ENCODE peak calls at places on chromosomes 7 and 10, in ten cellular contexts. U is stimulated activated CD8-positive, alpha-beta memory T cell treated with anti-CD3 and anti-CD28 coated beads, Interleukin-4, amount 100 ng/mL, for 48 hours; F is amniotic stem cell; B is fibroblast of mammary gland; E is C1 segment of cervical spinal cord; J is activated CD4-positive, alpha-beta T cell treated with anti-CD3 and anti-CD28 coated beads, Interleukin-2, amount 10 ng/mL, durations not matched to agents 7 days and 5 days; Z is HT-29; X is AG08395; I is GM04503; M is endodermal cell. N is an unnamed sample.

GRCh38 chr10:101230185-101230917 is 1.1 kb upstream of the LBX1 start:
- DNase-seq in F (no peak), X (peak), E (no peak), U (no peak), B (no peak), J (no peak), Z (no peak), M (peak), I (no peak), N (no peak)

GRCh38 chr7:93232673-93233018 is 480 bp downstream of the VPS50 start:
- DNase-seq in M (no peak), Z (no peak), J (no peak), X (no peak), U (no peak), B (no peak), E (no peak), I (no peak), F (no peak), N (no peak)

GRCh38 chr7:18624436-18624835 is 128.9 kb downstream of the HDAC9 start:
- DNase-seq in B (no peak), I (no peak), Z (no peak), U (no peak), F (no peak), J (no peak), M (no peak), E (no peak), X (no peak), N (no peak)

GRCh38 chr10:88870101-88870500 is 9.9 kb upstream of the STAMBPL1 start:
- DNase-seq in I (no peak), U (no peak), B (no peak), Z (no peak), X (no peak), E (no peak), M (no peak), F (no peak), J (no peak), N (no peak)

GRCh38 chr10:118033905-118034304 is 12.8 kb downstream of the RAB11FIP2 start:
- DNase-seq in F (no peak), B (no peak), E (no peak), U (no peak), Z (no peak), I (no peak), X (no peak), M (no peak), J (no peak), N (no peak)

GRCh38 chr7:2471022-2471329 is 5.2 kb downstream of the GRIFIN start:
- DNase-seq in J (no peak), U (no peak), E (no peak), M (no peak), I (no peak), X (peak), B (peak), Z (no peak), F (no peak), N (no peak)

GRCh38 chr7:27197137-27198042 is 2.5 kb downstream of the HOXA13 start:
- DNase-seq in M (peak), J (no peak), I (no peak), X (no peak), Z (peak), E (no peak), F (no peak), B (no peak), U (no peak), N (no peak)

GRCh38 chr7:27917119-27917518 is 177.2 kb downstream of the TAX1BP1 start:
- DNase-seq in F (no peak), B (no peak), U (no peak), J (no peak), I (no peak), X (no peak), Z (no peak), M (no peak), E (no peak), N (no peak)

GRCh38 chr7:139990571-139990970 is 72.2 kb downstream of the PARP12 start:
- DNase-seq in Z (no peak), J (no peak), F (no peak), I (no peak), X (no peak), M (no peak), E (no peak), U (no peak), B (no peak), N (no peak)

GRCh38 chr10:122236690-122237306 is 34.3 kb upstream of the BTBD16 start:
- DNase-seq in B (no peak), E (no peak), I (no peak), X (no peak), J (no peak), M (no peak), Z (no peak), F (no peak), U (no peak), N (no peak)

GRCh38 chr10:78462728-78463228 is 429.1 kb downstream of the RPS24 start:
- DNase-seq in E (no peak), Z (no peak), F (no peak), U (no peak), X (no peak), B (peak), M (no peak), I (no peak), J (no peak), N (no peak)

GRCh38 chr10:86389441-86390193 is 23.0 kb upstream of the GRID1 start:
- DNase-seq in Z (no peak), I (no peak), F (no peak), J (no peak), X (no peak), M (peak), E (no peak), B (no peak), U (peak), N (no peak)

GRCh38 chr7:79741684-79742083 is 288.2 kb upstream of the MAGI2 start:
- DNase-seq in M (no peak), E (no peak), F (no peak), B (peak), U (no peak), Z (peak), X (no peak), I (no peak), J (no peak), N (no peak)

GRCh38 chr10:86498608-86499007 is 23.0 kb downstream of the WAPL start:
- DNase-seq in J (no peak), U (no peak), I (no peak), B (no peak), M (no peak), X (no peak), E (no peak), Z (no peak), F (no peak), N (no peak)

GRCh38 chr7:106572394-106573124 is 88.4 kb downstream of the CCDC71L start:
- DNase-seq in I (no peak), M (no peak), E (no peak), J (no peak), X (no peak), B (no peak), U (no peak), F (no peak), Z (no peak), N (no peak)

GRCh38 chr10:69884686-69885085 is 83.0 kb downstream of the COL13A1 start:
- DNase-seq in I (no peak), F (no peak), J (no peak), E (no peak), U (no peak), M (no peak), B (no peak), X (no peak), Z (no peak), N (no peak)

GRCh38 chr10:50540069-50540825 is 83.5 kb downstream of the SGMS1 start:
- DNase-seq in E (no peak), Z (no peak), J (peak), B (peak), I (no peak), U (peak), M (no peak), X (no peak), F (no peak), N (no peak)

GRCh38 chr7:139681463-139681755 is 96.4 kb downstream of the HIPK2 start:
- DNase-seq in U (peak), B (no peak), M (no peak), J (no peak), E (no peak), Z (no peak), X (no peak), I (no peak), F (no peak), N (no peak)

GRCh38 chr7:129012641-129013040 is 42.3 kb downstream of the TNPO3 start:
- DNase-seq in J (no peak), X (no peak), Z (no peak), M (no peak), F (no peak), U (no peak), B (no peak), I (no peak), E (no peak), N (no peak)

GRCh38 chr7:69285856-69286255 is 312.4 kb upstream of the AUTS2 start:
- DNase-seq in I (no peak), F (no peak), E (no peak), Z (no peak), J (no peak), X (no peak), U (no peak), B (no peak), M (peak), N (no peak)

GRCh38 chr10:5095687-5096086 is 1.5 kb downstream of the AKR1C3 start:
- DNase-seq in X (no peak), I (no peak), E (no peak), M (no peak), U (no peak), F (no peak), Z (peak), J (no peak), B (peak), N (no peak)

GRCh38 chr7:135905858-135906257 is 71.3 kb downstream of the MTPN start:
- DNase-seq in F (no peak), E (no peak), X (no peak), U (no peak), M (peak), B (no peak), J (no peak), Z (no peak), I (no peak), N (no peak)

GRCh38 chr7:19530261-19530660 is 178.6 kb downstream of the POLR1F start:
- DNase-seq in J (no peak), M (no peak), X (no peak), F (no peak), U (no peak), B (no peak), Z (no peak), I (no peak), E (no peak), N (no peak)

GRCh38 chr7:128066858-128067257 is 35.6 kb upstream of the LRRC4 start:
- DNase-seq in B (no peak), X (no peak), Z (no peak), I (no peak), U (no peak), M (peak), F (no peak), E (no peak), J (no peak), N (no peak)

GRCh38 chr7:82110146-82110823 is 333.3 kb downstream of the CACNA2D1 start:
- DNase-seq in U (no peak), I (no peak), B (no peak), F (no peak), Z (no peak), X (no peak), E (no peak), M (no peak), J (no peak), N (no peak)

GRCh38 chr7:108802639-108803038 is 233.0 kb downstream of the DNAJB9 start:
- DNase-seq in U (no peak), Z (no peak), E (no peak), J (no peak), B (no peak), I (no peak), F (no peak), X (no peak), M (no peak), N (no peak)

GRCh38 chr7:2033586-2034135 is 199.1 kb downstream of the MAD1L1 start:
- DNase-seq in M (no peak), Z (no peak), E (no peak), I (no peak), U (no peak), J (no peak), X (no peak), B (no peak), F (no peak), N (no peak)

GRCh38 chr10:18332048-18332447 is 191.8 kb downstream of the CACNB2 start:
- DNase-seq in E (no peak), X (no peak), Z (no peak), B (peak), M (no peak), U (no peak), J (no peak), I (no peak), F (no peak), N (no peak)